ENCODE peak calls at places on chromosomes 6 and 20, in nine cellular contexts. One of them, this sample, is unnamed.
A peak's percentile ranks its signal among the peaks of the same experiment; 100 is the strongest.

GRCh38 chr6:70151616-70152015 is 151.3 kb downstream of the COL9A1 start:
- DNase-seq in body of pancreas: no peak
- DNase-seq in brain microvascular endothelial cell: peak; percentile 16
- DNase-seq in GM23338: no peak
- DNase-seq in cardiac muscle cell: no peak
- DNase-seq in mammary epithelial cell: no peak
- DNase-seq in DND-41: no peak
- DNase-seq in left ventricle myocardium inferior: no peak
- DNase-seq in testis: no peak
- DNase-seq in this sample: peak; percentile 7

GRCh38 chr20:50392138-50392866 is 117.9 kb upstream of the PTPN1 start:
- DNase-seq in body of pancreas: no peak
- DNase-seq in brain microvascular endothelial cell: no peak
- DNase-seq in GM23338: no peak
- DNase-seq in cardiac muscle cell: no peak
- DNase-seq in mammary epithelial cell: peak; percentile 45
- DNase-seq in DND-41: no peak
- DNase-seq in left ventricle myocardium inferior: no peak
- DNase-seq in testis: no peak
- DNase-seq in this sample: no peak

GRCh38 chr20:2688041-2688591 is 4.5 kb upstream of the EBF4 start:
- DNase-seq in body of pancreas: peak; percentile 59
- DNase-seq in brain microvascular endothelial cell: peak; percentile 48
- DNase-seq in GM23338: peak; percentile 87
- DNase-seq in cardiac muscle cell: peak; percentile 79
- DNase-seq in mammary epithelial cell: no peak
- DNase-seq in DND-41: peak; percentile 54
- DNase-seq in left ventricle myocardium inferior: peak; percentile 36
- DNase-seq in testis: peak; percentile 84
- DNase-seq in this sample: no peak

GRCh38 chr6:96089173-96089572 is 73.4 kb downstream of the FUT9 start:
- DNase-seq in body of pancreas: peak; percentile 9
- DNase-seq in brain microvascular endothelial cell: no peak
- DNase-seq in GM23338: peak; percentile 82
- DNase-seq in cardiac muscle cell: no peak
- DNase-seq in mammary epithelial cell: peak; percentile 2
- DNase-seq in DND-41: no peak
- DNase-seq in left ventricle myocardium inferior: no peak
- DNase-seq in testis: peak; percentile 33
- DNase-seq in this sample: peak; percentile 13

GRCh38 chr6:107060704-107061103 is 32.7 kb downstream of the MTRES1 start:
- DNase-seq in body of pancreas: no peak
- DNase-seq in brain microvascular endothelial cell: no peak
- DNase-seq in GM23338: no peak
- DNase-seq in cardiac muscle cell: no peak
- DNase-seq in mammary epithelial cell: no peak
- DNase-seq in DND-41: no peak
- DNase-seq in left ventricle myocardium inferior: no peak
- DNase-seq in testis: no peak
- DNase-seq in this sample: no peak

GRCh38 chr6:170437719-170438401 is 115.2 kb downstream of the PSMB1 start:
- DNase-seq in body of pancreas: no peak
- DNase-seq in brain microvascular endothelial cell: no peak
- DNase-seq in GM23338: no peak
- DNase-seq in cardiac muscle cell: no peak
- DNase-seq in mammary epithelial cell: peak; percentile 53
- DNase-seq in DND-41: no peak
- DNase-seq in left ventricle myocardium inferior: no peak
- DNase-seq in testis: peak; percentile 5
- DNase-seq in this sample: peak; percentile 14

GRCh38 chr6:37695857-37696219 is 1.8 kb downstream of the MDGA1 start:
- DNase-seq in body of pancreas: no peak
- DNase-seq in brain microvascular endothelial cell: no peak
- DNase-seq in GM23338: no peak
- DNase-seq in cardiac muscle cell: peak; percentile 9
- DNase-seq in mammary epithelial cell: peak; percentile 21
- DNase-seq in DND-41: no peak
- DNase-seq in left ventricle myocardium inferior: no peak
- DNase-seq in testis: no peak
- DNase-seq in this sample: peak; percentile 17

GRCh38 chr6:109230444-109230843 is 135.1 kb downstream of the CEP57L1 start:
- DNase-seq in body of pancreas: no peak
- DNase-seq in brain microvascular endothelial cell: no peak
- DNase-seq in GM23338: no peak
- DNase-seq in cardiac muscle cell: no peak
- DNase-seq in mammary epithelial cell: no peak
- DNase-seq in DND-41: no peak
- DNase-seq in left ventricle myocardium inferior: no peak
- DNase-seq in testis: no peak
- DNase-seq in this sample: no peak

DNA sequence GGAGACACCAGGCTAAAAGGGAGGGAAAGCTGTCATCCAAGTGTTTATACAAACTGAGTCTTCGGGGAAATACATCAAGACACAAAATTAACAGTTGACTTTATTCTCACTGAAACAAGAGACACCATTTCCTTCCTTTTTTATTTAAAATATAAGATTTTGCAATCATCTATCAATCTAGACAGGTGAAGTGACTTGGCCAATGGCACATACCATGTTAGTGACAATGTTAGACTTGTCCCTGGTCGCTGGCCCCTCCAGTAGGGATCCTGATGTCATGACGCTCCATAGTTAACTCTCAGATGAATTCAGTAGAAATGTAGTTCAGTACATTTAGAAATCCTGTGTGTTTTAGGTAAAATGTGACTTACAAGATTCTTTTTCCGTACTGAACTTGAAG is 2.9 kb downstream of the SASH1 start:
- DNase-seq in body of pancreas: no peak
- DNase-seq in brain microvascular endothelial cell: no peak
- DNase-seq in GM23338: no peak
- DNase-seq in cardiac muscle cell: no peak
- DNase-seq in mammary epithelial cell: no peak
- DNase-seq in DND-41: no peak
- DNase-seq in left ventricle myocardium inferior: no peak
- DNase-seq in testis: no peak
- DNase-seq in this sample: no peak
- H3K4me3 ChIP-seq in body of pancreas: no peak overlapping the region
- H3K4me3 ChIP-seq in brain microvascular endothelial cell: no peak overlapping the region
- H3K4me3 ChIP-seq in GM23338: peak overlapping the region; percentile 84
- H3K4me3 ChIP-seq in cardiac muscle cell: no peak overlapping the region
- H3K4me3 ChIP-seq in mammary epithelial cell: no peak overlapping the region
- H3K4me3 ChIP-seq in DND-41: no peak overlapping the region
- H3K4me3 ChIP-seq in left ventricle myocardium inferior: peak overlapping the region; percentile 83
- H3K4me3 ChIP-seq in testis: no peak overlapping the region
- H3K4me3 ChIP-seq in this sample: no peak overlapping the region

DNA sequence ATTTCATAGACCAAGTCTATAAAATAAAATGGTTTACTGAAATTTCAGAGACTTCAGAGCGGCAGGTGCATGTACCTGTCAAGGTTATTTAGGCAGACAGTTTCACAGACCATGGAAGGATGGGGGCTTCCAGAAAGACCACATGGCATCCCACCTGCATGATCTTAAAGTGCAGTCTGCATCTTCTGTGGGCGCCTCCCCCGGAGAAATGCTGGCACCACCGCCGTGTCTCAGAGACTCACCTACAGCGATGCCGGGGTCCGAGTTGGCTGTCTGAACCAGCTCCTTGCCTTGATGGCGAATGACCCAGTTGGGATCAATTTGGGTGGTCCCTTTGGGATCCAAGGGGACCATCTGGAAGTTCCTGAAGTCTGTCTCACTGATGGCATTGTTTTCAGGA is 30.6 kb downstream of the THBS2 start:
- DNase-seq in body of pancreas: no peak
- DNase-seq in brain microvascular endothelial cell: no peak
- DNase-seq in GM23338: no peak
- DNase-seq in cardiac muscle cell: no peak
- DNase-seq in mammary epithelial cell: no peak
- DNase-seq in DND-41: no peak
- DNase-seq in left ventricle myocardium inferior: no peak
- DNase-seq in testis: no peak
- DNase-seq in this sample: no peak
- TF ChIP-seq CTCF in body of pancreas: no peak
- TF ChIP-seq CTCF in brain microvascular endothelial cell: no peak
- TF ChIP-seq CTCF in GM23338: no peak
- TF ChIP-seq CTCF in cardiac muscle cell: no peak
- TF ChIP-seq CTCF in mammary epithelial cell: no peak
- TF ChIP-seq CTCF in DND-41: no peak
- TF ChIP-seq CTCF in left ventricle myocardium inferior: no peak
- TF ChIP-seq CTCF in testis: no peak
- TF ChIP-seq CTCF in this sample: no peak

GRCh38 chr20:32907886-32908285 is 49.2 kb downstream of the EFCAB8 start:
- DNase-seq in body of pancreas: no peak
- DNase-seq in brain microvascular endothelial cell: no peak
- DNase-seq in GM23338: no peak
- DNase-seq in cardiac muscle cell: no peak
- DNase-seq in mammary epithelial cell: no peak
- DNase-seq in DND-41: no peak
- DNase-seq in left ventricle myocardium inferior: peak; percentile 26
- DNase-seq in testis: no peak
- DNase-seq in this sample: no peak

GRCh38 chr20:32908334-32909292 is 49.9 kb downstream of the EFCAB8 start:
- DNase-seq in body of pancreas: no peak
- DNase-seq in brain microvascular endothelial cell: no peak
- DNase-seq in GM23338: no peak
- DNase-seq in cardiac muscle cell: no peak
- DNase-seq in mammary epithelial cell: no peak
- DNase-seq in DND-41: no peak
- DNase-seq in left ventricle myocardium inferior: no peak
- DNase-seq in testis: no peak
- DNase-seq in this sample: no peak

GRCh38 chr20:32906200-32906599 is 47.5 kb downstream of the EFCAB8 start:
- DNase-seq in body of pancreas: no peak
- DNase-seq in brain microvascular endothelial cell: no peak
- DNase-seq in GM23338: no peak
- DNase-seq in cardiac muscle cell: no peak
- DNase-seq in mammary epithelial cell: no peak
- DNase-seq in DND-41: peak; percentile 48
- DNase-seq in left ventricle myocardium inferior: no peak
- DNase-seq in testis: no peak
- DNase-seq in this sample: no peak

GRCh38 chr20:32909451-32909850 is 50.7 kb downstream of the EFCAB8 start:
- DNase-seq in body of pancreas: no peak
- DNase-seq in brain microvascular endothelial cell: no peak
- DNase-seq in GM23338: no peak
- DNase-seq in cardiac muscle cell: no peak
- DNase-seq in mammary epithelial cell: no peak
- DNase-seq in DND-41: no peak
- DNase-seq in left ventricle myocardium inferior: no peak
- DNase-seq in testis: no peak
- DNase-seq in this sample: no peak

DNA sequence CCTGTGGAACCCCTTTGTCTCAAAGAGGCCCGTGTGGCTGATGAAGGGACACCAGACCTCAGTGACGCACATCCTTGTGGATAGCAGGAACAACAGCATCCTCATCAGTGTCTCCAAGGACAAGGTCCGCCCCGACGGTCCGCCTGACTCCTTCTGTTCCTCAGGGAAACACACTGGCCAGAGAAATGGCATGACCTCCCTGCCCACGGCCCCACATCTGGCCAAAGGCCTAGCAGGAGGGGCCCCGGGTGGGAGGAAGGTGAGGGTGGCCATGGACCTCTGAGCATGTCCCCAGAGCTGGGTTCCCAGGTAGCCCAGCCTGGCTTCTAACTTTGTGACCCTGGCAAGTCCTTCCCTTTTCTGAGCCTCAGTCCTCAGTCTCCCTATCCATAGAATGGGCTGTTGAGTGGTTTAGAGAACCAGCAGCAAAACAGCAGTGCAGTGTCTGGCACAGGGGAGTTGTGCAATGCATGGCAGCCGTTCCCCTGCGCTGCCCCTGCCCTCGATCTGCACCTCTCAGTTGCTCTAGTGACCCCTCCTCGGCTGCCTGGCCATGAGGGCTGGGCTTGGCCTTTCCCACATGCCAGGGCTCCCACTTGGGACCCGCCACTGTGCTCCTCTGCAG is 48.3 kb downstream of the EFCAB8 start:
- DNase-seq in body of pancreas: no peak
- DNase-seq in brain microvascular endothelial cell: no peak
- DNase-seq in GM23338: no peak
- DNase-seq in cardiac muscle cell: no peak
- DNase-seq in mammary epithelial cell: no peak
- DNase-seq in DND-41: no peak
- DNase-seq in left ventricle myocardium inferior: no peak
- DNase-seq in testis: no peak
- DNase-seq in this sample: no peak
- H3K27me3 ChIP-seq in body of pancreas: no peaks in the 10 kb centered on the region
- H3K27me3 ChIP-seq in brain microvascular endothelial cell: no peaks in the 10 kb centered on the region
- H3K27me3 ChIP-seq in GM23338: no peaks in the 10 kb centered on the region
- H3K27me3 ChIP-seq in cardiac muscle cell: no peaks in the 10 kb centered on the region
- H3K27me3 ChIP-seq in mammary epithelial cell: no peaks in the 10 kb centered on the region
- H3K27me3 ChIP-seq in DND-41: no peaks in the 10 kb centered on the region
- H3K27me3 ChIP-seq in left ventricle myocardium inferior: no peaks in the 10 kb centered on the region
- H3K27me3 ChIP-seq in testis: no peaks in the 10 kb centered on the region
- H3K27me3 ChIP-seq in this sample: no peaks in the 10 kb centered on the region

GRCh38 chr6:1291381-1291780 is 20.5 kb upstream of the FOXQ1 start:
- DNase-seq in body of pancreas: no peak
- DNase-seq in brain microvascular endothelial cell: no peak
- DNase-seq in GM23338: no peak
- DNase-seq in cardiac muscle cell: no peak
- DNase-seq in mammary epithelial cell: no peak
- DNase-seq in DND-41: no peak
- DNase-seq in left ventricle myocardium inferior: no peak
- DNase-seq in testis: no peak
- DNase-seq in this sample: no peak

GRCh38 chr6:1290805-1291204 is 21.1 kb upstream of the FOXQ1 start:
- DNase-seq in body of pancreas: no peak
- DNase-seq in brain microvascular endothelial cell: no peak
- DNase-seq in GM23338: no peak
- DNase-seq in cardiac muscle cell: no peak
- DNase-seq in mammary epithelial cell: no peak
- DNase-seq in DND-41: no peak
- DNase-seq in left ventricle myocardium inferior: no peak
- DNase-seq in testis: no peak
- DNase-seq in this sample: no peak

GRCh38 chr6:1283486-1283885 is 28.4 kb upstream of the FOXQ1 start:
- DNase-seq in body of pancreas: no peak
- DNase-seq in brain microvascular endothelial cell: no peak
- DNase-seq in GM23338: no peak
- DNase-seq in cardiac muscle cell: no peak
- DNase-seq in mammary epithelial cell: no peak
- DNase-seq in DND-41: no peak
- DNase-seq in left ventricle myocardium inferior: no peak
- DNase-seq in testis: no peak
- DNase-seq in this sample: no peak

GRCh38 chr6:1285589-1286340 is 26.1 kb upstream of the FOXQ1 start:
- DNase-seq in body of pancreas: peak; percentile 24
- DNase-seq in brain microvascular endothelial cell: peak; percentile 41
- DNase-seq in GM23338: peak; percentile 14
- DNase-seq in cardiac muscle cell: peak; percentile 60
- DNase-seq in mammary epithelial cell: peak; percentile 38
- DNase-seq in DND-41: no peak
- DNase-seq in left ventricle myocardium inferior: no peak
- DNase-seq in testis: no peak
- DNase-seq in this sample: peak; percentile 63

DNA sequence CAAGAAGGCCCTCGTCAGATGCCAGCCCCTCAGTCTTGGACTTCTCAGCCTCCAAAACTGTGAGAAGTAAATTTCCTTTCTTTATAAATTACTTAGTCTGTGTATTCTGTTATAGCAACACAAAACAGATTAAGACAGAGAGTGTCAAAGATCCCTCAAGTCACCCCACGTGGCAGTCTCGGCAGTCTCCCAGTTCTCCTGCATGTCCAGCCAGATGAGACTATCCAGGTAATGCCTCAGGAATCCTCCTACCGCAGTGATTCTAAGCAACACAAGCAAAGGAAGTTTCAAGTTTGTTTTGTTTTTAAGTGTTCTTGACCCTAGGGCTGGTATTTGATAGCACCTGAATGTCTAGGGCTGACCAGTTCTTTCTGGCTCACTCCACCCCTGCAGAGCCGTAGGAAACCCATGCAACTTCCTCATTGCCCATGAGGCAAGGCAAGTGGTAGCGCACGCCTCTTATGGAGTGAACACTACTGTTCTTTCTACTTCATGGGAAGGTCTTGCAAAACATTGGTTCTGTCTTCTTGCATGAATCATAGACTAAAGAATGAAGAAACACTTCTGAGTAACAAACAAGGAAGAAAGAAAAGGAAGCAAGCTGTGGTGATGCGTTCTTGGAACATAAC is 24.8 kb upstream of the FOXQ1 start:
- DNase-seq in body of pancreas: peak; percentile 35
- DNase-seq in brain microvascular endothelial cell: peak; percentile 31
- DNase-seq in GM23338: no peak
- DNase-seq in cardiac muscle cell: peak; percentile 86
- DNase-seq in mammary epithelial cell: peak; percentile 99
- DNase-seq in DND-41: no peak
- DNase-seq in left ventricle myocardium inferior: no peak
- DNase-seq in testis: no peak
- DNase-seq in this sample: peak; percentile 100
- H3K4me3 ChIP-seq in body of pancreas: no peak overlapping the region
- H3K4me3 ChIP-seq in brain microvascular endothelial cell: no peak overlapping the region
- H3K4me3 ChIP-seq in GM23338: no peak overlapping the region
- H3K4me3 ChIP-seq in cardiac muscle cell: no peak overlapping the region
- H3K4me3 ChIP-seq in mammary epithelial cell: no peak overlapping the region
- H3K4me3 ChIP-seq in DND-41: no peak overlapping the region
- H3K4me3 ChIP-seq in left ventricle myocardium inferior: no peak overlapping the region
- H3K4me3 ChIP-seq in testis: no peak overlapping the region
- H3K4me3 ChIP-seq in this sample: no peak overlapping the region